ENCODE peak calls at places on chromosomes 2 and 18, in four cellular contexts. One of them, this sample, is unnamed. For H3K9me2, the result is how much of the 10 kb centered on the place peaks cover.

GRCh38 chr2:3340144-3340543 is 37.5 kb downstream of the EIPR1 start:
- DNase-seq in hepatocyte: no peak
- DNase-seq in PC-9: no peak
- DNase-seq in GM23338: no peak
- DNase-seq in this sample: no peak

GRCh38 chr18:53458944-53459580 is 765.4 kb downstream of the MBD2 start:
- DNase-seq in hepatocyte: peak
- DNase-seq in PC-9: no peak
- DNase-seq in GM23338: peak
- DNase-seq in this sample: no peak

GRCh38 chr2:10980071-10980470 is 68.3 kb downstream of the KCNF1 start:
- DNase-seq in hepatocyte: no peak
- DNase-seq in PC-9: no peak
- DNase-seq in GM23338: no peak
- DNase-seq in this sample: no peak

GRCh38 chr2:159204381-159204780 is 82.1 kb downstream of the WDSUB1 start:
- DNase-seq in hepatocyte: no peak
- DNase-seq in PC-9: no peak
- DNase-seq in GM23338: no peak
- DNase-seq in this sample: no peak

GRCh38 chr2:182033449-182033848 is 47.8 kb downstream of the PPP1R1C start:
- DNase-seq in hepatocyte: no peak
- DNase-seq in PC-9: no peak
- DNase-seq in GM23338: no peak
- DNase-seq in this sample: no peak

GRCh38 chr2:186968277-186968676 is 119.3 kb upstream of the ZSWIM2 start:
- DNase-seq in hepatocyte: no peak
- DNase-seq in PC-9: no peak
- DNase-seq in GM23338: no peak
- DNase-seq in this sample: no peak

GRCh38 chr2:205685314-205686230 is 3.3 kb downstream of the NRP2 start:
- DNase-seq in hepatocyte: no peak
- DNase-seq in PC-9: peak
- DNase-seq in GM23338: peak
- DNase-seq in this sample: no peak

GRCh38 chr18:77709107-77709506 is 459.5 kb downstream of the GALR1 start:
- DNase-seq in hepatocyte: no peak
- DNase-seq in PC-9: no peak
- DNase-seq in GM23338: no peak
- DNase-seq in this sample: no peak

GRCh38 chr2:39732492-39732891 is 46.6 kb downstream of the THUMPD2 start:
- DNase-seq in hepatocyte: no peak
- DNase-seq in PC-9: no peak
- DNase-seq in GM23338: no peak
- DNase-seq in this sample: peak

GRCh38 chr2:28185153-28185552 is 207.5 kb upstream of the FOSL2 start:
- DNase-seq in hepatocyte: no peak
- DNase-seq in PC-9: peak
- DNase-seq in GM23338: no peak
- DNase-seq in this sample: no peak

GRCh38 chr2:188610827-188611226 is 319.2 kb downstream of the GULP1 start:
- DNase-seq in hepatocyte: peak
- DNase-seq in PC-9: no peak
- DNase-seq in GM23338: no peak
- DNase-seq in this sample: no peak

GRCh38 chr2:23603156-23603555 is 218.2 kb downstream of the KLHL29 start:
- DNase-seq in hepatocyte: no peak
- DNase-seq in PC-9: no peak
- DNase-seq in GM23338: no peak
- DNase-seq in this sample: no peak

GRCh38 chr2:71609029-71609428 is 155.7 kb downstream of the DYSF start:
- DNase-seq in hepatocyte: no peak
- DNase-seq in PC-9: peak
- DNase-seq in GM23338: no peak
- DNase-seq in this sample: no peak

GRCh38 chr2:231245253-231246094 is 47.0 kb downstream of the ARMC9 start:
- DNase-seq in hepatocyte: no peak
- DNase-seq in PC-9: peak
- DNase-seq in GM23338: no peak
- DNase-seq in this sample: peak

GRCh38 chr2:175742367-175742766 is 259.7 kb downstream of the LNPK start:
- DNase-seq in hepatocyte: no peak
- DNase-seq in PC-9: no peak
- DNase-seq in GM23338: no peak
- DNase-seq in this sample: no peak

GRCh38 chr18:31634331-31634713 is 42.6 kb downstream of the TTR start:
- DNase-seq in hepatocyte: no peak
- DNase-seq in PC-9: no peak
- DNase-seq in GM23338: no peak
- DNase-seq in this sample: no peak

GRCh38 chr2:158102446-158102845 is 770 bp downstream of the UPP2 start:
- DNase-seq in hepatocyte: no peak
- DNase-seq in PC-9: no peak
- DNase-seq in GM23338: no peak
- DNase-seq in this sample: no peak

GRCh38 chr18:57846258-57846657 is 43.1 kb upstream of the ATP8B1 start:
- DNase-seq in hepatocyte: peak
- DNase-seq in PC-9: peak
- DNase-seq in GM23338: no peak
- DNase-seq in this sample: no peak

GRCh38 chr2:69001879-69002278 is 11.1 kb upstream of the ANTXR1 start:
- DNase-seq in hepatocyte: no peak
- DNase-seq in PC-9: no peak
- DNase-seq in GM23338: no peak
- DNase-seq in this sample: no peak

GRCh38 chr2:161423351-161424178 is 7.5 kb downstream of the TBR1 start:
- DNase-seq in hepatocyte: peak
- DNase-seq in PC-9: no peak
- DNase-seq in GM23338: peak
- DNase-seq in this sample: no peak

GRCh38 chr2:219352448-219353023 is 20.0 kb upstream of the RESP18 start:
- DNase-seq in hepatocyte: peak
- DNase-seq in PC-9: peak
- DNase-seq in GM23338: peak
- DNase-seq in this sample: peak

GRCh38 chr2:132589060-132589765 is 80.8 kb downstream of the LYPD1 start:
- DNase-seq in hepatocyte: no peak
- DNase-seq in PC-9: no peak
- DNase-seq in GM23338: peak
- DNase-seq in this sample: no peak

GRCh38 chr2:106565599-106565998 is 78.4 kb downstream of the CD8B2 start:
- DNase-seq in hepatocyte: no peak
- DNase-seq in PC-9: no peak
- DNase-seq in GM23338: no peak
- DNase-seq in this sample: no peak

GRCh38 chr2:176502619-176503018 is 233.4 kb downstream of the MTX2 start:
- DNase-seq in hepatocyte: peak
- DNase-seq in PC-9: no peak
- DNase-seq in GM23338: no peak
- DNase-seq in this sample: no peak

GRCh38 chr18:49581369-49581768 is 19.5 kb downstream of the LIPG start:
- DNase-seq in hepatocyte: no peak
- DNase-seq in PC-9: no peak
- DNase-seq in GM23338: no peak
- DNase-seq in this sample: no peak
- H3K9me2 ChIP-seq in hepatocyte: under half
- H3K9me2 ChIP-seq in PC-9: under half
- H3K9me2 ChIP-seq in GM23338: under half
- H3K9me2 ChIP-seq in this sample: under half

GRCh38 chr2:5616019-5616418 is 76.2 kb upstream of the SOX11 start:
- DNase-seq in hepatocyte: no peak
- DNase-seq in PC-9: no peak
- DNase-seq in GM23338: no peak
- DNase-seq in this sample: no peak

GRCh38 chr2:5617796-5618195 is 74.4 kb upstream of the SOX11 start:
- DNase-seq in hepatocyte: no peak
- DNase-seq in PC-9: no peak
- DNase-seq in GM23338: no peak
- DNase-seq in this sample: no peak

GRCh38 chr2:5618271-5618670 is 73.9 kb upstream of the SOX11 start:
- DNase-seq in hepatocyte: no peak
- DNase-seq in PC-9: no peak
- DNase-seq in GM23338: no peak
- DNase-seq in this sample: no peak
- H3K9me2 ChIP-seq in hepatocyte: under half
- H3K9me2 ChIP-seq in PC-9: under half
- H3K9me2 ChIP-seq in GM23338: under half
- H3K9me2 ChIP-seq in this sample: under half

GRCh38 chr2:149149007-149149297 is 110.5 kb downstream of the LYPD6B start:
- DNase-seq in hepatocyte: no peak
- DNase-seq in PC-9: no peak
- DNase-seq in GM23338: no peak
- DNase-seq in this sample: no peak

GRCh38 chr2:149155181-149155580 is 116.7 kb downstream of the LYPD6B start:
- DNase-seq in hepatocyte: no peak
- DNase-seq in PC-9: no peak
- DNase-seq in GM23338: no peak
- DNase-seq in this sample: no peak

GRCh38 chr2:149146876-149147275 is 108.4 kb downstream of the LYPD6B start:
- DNase-seq in hepatocyte: no peak
- DNase-seq in PC-9: no peak
- DNase-seq in GM23338: no peak
- DNase-seq in this sample: no peak

GRCh38 chr2:149148195-149149006 is 109.9 kb downstream of the LYPD6B start:
- DNase-seq in hepatocyte: no peak
- DNase-seq in PC-9: no peak
- DNase-seq in GM23338: no peak
- DNase-seq in this sample: no peak

DNA sequence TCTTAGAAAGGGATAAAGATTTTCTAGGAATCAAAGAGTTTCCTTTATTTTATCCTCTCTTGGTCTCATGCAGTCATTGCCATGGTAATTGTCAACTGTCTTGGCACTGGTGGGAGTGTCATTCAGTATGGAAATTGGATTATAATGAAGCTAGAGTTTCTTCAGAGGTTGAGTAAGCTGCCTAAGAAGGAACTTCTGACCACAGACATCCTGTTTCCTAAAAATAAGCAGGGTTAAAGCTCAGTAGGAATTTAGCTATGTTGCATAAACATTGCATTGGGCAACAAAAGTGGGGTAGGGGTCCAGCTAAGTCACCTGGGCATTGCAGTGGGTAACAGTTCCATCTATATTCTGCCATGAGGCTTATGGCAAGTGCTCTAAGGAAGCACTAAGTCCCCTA is 114.1 kb downstream of the LYPD6B start:
- DNase-seq in hepatocyte: no peak
- DNase-seq in PC-9: no peak
- DNase-seq in GM23338: peak
- DNase-seq in this sample: no peak
- H3K9me2 ChIP-seq in hepatocyte: under half
- H3K9me2 ChIP-seq in PC-9: under half
- H3K9me2 ChIP-seq in GM23338: under half
- H3K9me2 ChIP-seq in this sample: under half

GRCh38 chr18:60888225-60888624 is 445.0 kb upstream of the CDH20 start:
- DNase-seq in hepatocyte: no peak
- DNase-seq in PC-9: no peak
- DNase-seq in GM23338: no peak
- DNase-seq in this sample: no peak

GRCh38 chr18:60889442-60889841 is 443.8 kb upstream of the CDH20 start:
- DNase-seq in hepatocyte: no peak
- DNase-seq in PC-9: no peak
- DNase-seq in GM23338: no peak
- DNase-seq in this sample: no peak

GRCh38 chr18:60880184-60880583 is 453.0 kb upstream of the CDH20 start:
- DNase-seq in hepatocyte: no peak
- DNase-seq in PC-9: no peak
- DNase-seq in GM23338: no peak
- DNase-seq in this sample: no peak

GRCh38 chr18:60883594-60883993 is 449.6 kb upstream of the CDH20 start:
- DNase-seq in hepatocyte: no peak
- DNase-seq in PC-9: no peak
- DNase-seq in GM23338: no peak
- DNase-seq in this sample: no peak
- H3K9me2 ChIP-seq in hepatocyte: under half
- H3K9me2 ChIP-seq in PC-9: under half
- H3K9me2 ChIP-seq in GM23338: under half
- H3K9me2 ChIP-seq in this sample: under half

GRCh38 chr2:26873584-26873983 is 25.7 kb downstream of the DPYSL5 start:
- DNase-seq in hepatocyte: no peak
- DNase-seq in PC-9: no peak
- DNase-seq in GM23338: no peak
- DNase-seq in this sample: no peak
- H3K9me2 ChIP-seq in hepatocyte: under half
- H3K9me2 ChIP-seq in PC-9: under half
- H3K9me2 ChIP-seq in GM23338: under half
- H3K9me2 ChIP-seq in this sample: under half

DNA sequence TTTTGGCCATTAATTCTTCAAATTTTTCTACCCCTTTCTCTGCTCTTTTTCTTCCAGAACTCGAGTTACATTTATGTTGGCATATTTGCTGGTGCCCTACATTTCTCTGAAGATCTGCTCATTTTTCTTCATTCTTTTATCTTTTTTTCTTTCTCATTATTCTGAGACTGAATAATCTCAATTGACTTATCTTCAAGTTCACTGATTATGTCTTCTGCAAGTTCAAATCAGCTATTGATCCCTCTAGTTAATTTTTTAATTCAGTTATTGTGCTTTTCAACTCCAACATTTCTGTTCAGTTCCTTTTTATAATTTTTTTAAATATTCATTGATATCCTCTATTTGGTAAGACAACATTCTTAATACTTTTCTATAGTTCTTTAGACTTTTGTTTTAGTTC is 3.2 kb downstream of the CFAP210 start:
- DNase-seq in hepatocyte: no peak
- DNase-seq in PC-9: no peak
- DNase-seq in GM23338: no peak
- DNase-seq in this sample: no peak
- H3K9me2 ChIP-seq in hepatocyte: under half
- H3K9me2 ChIP-seq in PC-9: under half
- H3K9me2 ChIP-seq in GM23338: under half
- H3K9me2 ChIP-seq in this sample: under half

GRCh38 chr2:104923665-104924064 is 69.8 kb downstream of the POU3F3 start:
- DNase-seq in hepatocyte: no peak
- DNase-seq in PC-9: no peak
- DNase-seq in GM23338: no peak
- DNase-seq in this sample: no peak
- H3K9me2 ChIP-seq in hepatocyte: under half
- H3K9me2 ChIP-seq in PC-9: under half
- H3K9me2 ChIP-seq in GM23338: under half
- H3K9me2 ChIP-seq in this sample: under half

DNA sequence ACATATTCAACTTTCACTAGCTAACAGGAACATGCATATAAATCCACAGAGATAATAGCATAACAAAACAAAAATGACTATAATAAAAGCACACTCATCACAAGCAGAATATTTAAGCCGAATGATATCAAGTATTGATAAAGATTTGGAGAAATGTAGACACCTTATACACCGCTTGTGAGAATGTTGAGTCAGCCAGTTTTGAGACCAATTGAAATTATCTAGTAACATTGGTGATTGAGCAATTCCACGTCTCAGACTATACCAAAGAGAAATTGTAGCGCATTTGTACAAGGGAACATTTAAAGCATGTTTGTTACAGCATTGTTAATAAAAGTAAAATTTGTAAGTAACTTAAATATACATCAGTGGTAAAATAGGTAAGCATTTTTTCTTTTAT is 402.9 kb upstream of the FIGN start:
- DNase-seq in hepatocyte: no peak
- DNase-seq in PC-9: no peak
- DNase-seq in GM23338: no peak
- DNase-seq in this sample: no peak
- H3K9me2 ChIP-seq in hepatocyte: under half
- H3K9me2 ChIP-seq in PC-9: under half
- H3K9me2 ChIP-seq in GM23338: under half
- H3K9me2 ChIP-seq in this sample: under half

This sample was measured in Karpas-422.